ENCODE peak calls at places on chromosome 6, in four cellular contexts. One of them, this sample, is unnamed.

GRCh38 chr6:141169419-141169818 is 963.3 kb upstream of the GJE1 start:
- DNase-seq in H1: no peak
- DNase-seq in K562: no peak
- DNase-seq in HepG2: no peak
- DNase-seq in this sample: no peak

GRCh38 chr6:152648090-152648489 is 10.9 kb upstream of the SYNE1 start:
- DNase-seq in H1: no peak
- DNase-seq in K562: no peak
- DNase-seq in HepG2: no peak
- DNase-seq in this sample: no peak

GRCh38 chr6:14966111-14966901 is 279.6 kb upstream of the JARID2 start:
- DNase-seq in HepG2: no peak
- DNase-seq in H1: peak; percentile 21
- DNase-seq in K562: no peak
- DNase-seq in this sample: no peak

GRCh38 chr6:146149770-146150169 is 120.9 kb downstream of the GRM1 start:
- DNase-seq in HepG2: no peak
- DNase-seq in K562: no peak
- DNase-seq in H1: no peak
- DNase-seq in this sample: no peak

GRCh38 chr6:163324928-163325784 is 89.4 kb upstream of the QKI start:
- DNase-seq in K562: no peak
- DNase-seq in H1: no peak
- DNase-seq in HepG2: peak; percentile 68
- DNase-seq in this sample: no peak

GRCh38 chr6:51842487-51843469 is 244.6 kb downstream of the PKHD1 start:
- DNase-seq in H1: no peak
- DNase-seq in HepG2: peak; percentile 12
- DNase-seq in K562: no peak
- DNase-seq in this sample: no peak

GRCh38 chr6:132153221-132153896 is 202.2 kb upstream of the CCN2 start:
- DNase-seq in H1: no peak
- DNase-seq in K562: no peak
- DNase-seq in HepG2: no peak
- DNase-seq in this sample: no peak

GRCh38 chr6:90139272-90139817 is 157.3 kb downstream of the BACH2 start:
- DNase-seq in H1: no peak
- DNase-seq in K562: no peak
- DNase-seq in HepG2: no peak
- DNase-seq in this sample: no peak

GRCh38 chr6:140062042-140063041 is 687.9 kb upstream of the CITED2 start:
- DNase-seq in K562: no peak
- DNase-seq in HepG2: no peak
- DNase-seq in H1: no peak
- DNase-seq in this sample: no peak

GRCh38 chr6:9233226-9233625 is 797.9 kb upstream of the SLC35B3 start:
- DNase-seq in K562: no peak
- DNase-seq in HepG2: no peak
- DNase-seq in H1: no peak
- DNase-seq in this sample: no peak

GRCh38 chr6:14756370-14756769 is 489.5 kb upstream of the JARID2 start:
- DNase-seq in HepG2: no peak
- DNase-seq in H1: no peak
- DNase-seq in K562: no peak
- DNase-seq in this sample: no peak

GRCh38 chr6:10307476-10307875 is 107.4 kb downstream of the TFAP2A start:
- DNase-seq in K562: no peak
- DNase-seq in HepG2: no peak
- DNase-seq in H1: peak; percentile 25
- DNase-seq in this sample: no peak

GRCh38 chr6:47238456-47238995 is 71.2 kb downstream of the TNFRSF21 start:
- DNase-seq in K562: no peak
- DNase-seq in H1: no peak
- DNase-seq in HepG2: no peak
- DNase-seq in this sample: no peak

GRCh38 chr6:168089186-168090063 is 10.4 kb upstream of the FRMD1 start:
- DNase-seq in H1: no peak
- DNase-seq in HepG2: no peak
- DNase-seq in K562: no peak
- DNase-seq in this sample: no peak

GRCh38 chr6:24197892-24198291 is 71.9 kb downstream of the NRSN1 start:
- DNase-seq in K562: no peak
- DNase-seq in H1: no peak
- DNase-seq in HepG2: peak; percentile 41
- DNase-seq in this sample: no peak

GRCh38 chr6:19753822-19754221 is 83.3 kb upstream of the ID4 start:
- DNase-seq in H1: no peak
- DNase-seq in K562: no peak
- DNase-seq in HepG2: no peak
- DNase-seq in this sample: no peak

DNA sequence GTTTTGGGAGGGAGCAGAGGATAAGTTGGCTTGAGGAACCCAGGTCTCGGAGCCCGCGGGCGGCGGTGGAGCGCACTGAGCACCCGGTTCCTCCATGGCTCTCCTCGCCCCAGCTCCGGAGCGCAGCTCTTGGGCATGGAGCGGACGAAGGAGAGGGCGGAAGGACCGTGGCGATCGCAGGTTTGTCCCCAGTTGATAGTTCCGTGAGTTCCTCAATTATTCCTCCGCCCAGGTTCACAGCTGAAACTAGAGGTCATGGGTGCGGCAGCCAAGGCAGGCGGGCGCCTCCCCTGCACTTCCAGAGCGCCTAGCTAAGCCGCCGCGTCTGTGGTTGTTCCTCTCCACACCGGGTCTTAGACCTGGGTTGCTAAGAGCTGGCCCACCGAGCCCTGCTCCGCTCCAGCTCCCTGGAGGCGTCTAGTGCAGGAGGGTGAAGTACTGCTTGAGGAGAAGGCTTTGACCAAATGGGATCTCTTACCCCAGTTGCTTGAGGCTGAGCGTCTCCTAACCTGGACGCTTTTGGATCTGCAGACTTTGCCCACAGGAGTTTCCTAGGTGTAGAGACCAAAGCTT is at the start of gene HTR1B:
- DNase-seq in H1: no peak
- DNase-seq in HepG2: no peak
- DNase-seq in K562: no peak
- DNase-seq in this sample: no peak
- TF ChIP-seq BRCA1 in H1: no peak
- TF ChIP-seq BRCA1 in HepG2: no peak
- TF ChIP-seq BRCA1 in K562: no peak
- TF ChIP-seq BRCA1 in this sample: no peak

GRCh38 chr6:42817910-42818309 is 36.1 kb downstream of the BICRAL start:
- DNase-seq in H1: no peak
- DNase-seq in K562: no peak
- DNase-seq in HepG2: no peak
- DNase-seq in this sample: no peak
- TF ChIP-seq BRCA1 in H1: no peak
- TF ChIP-seq BRCA1 in K562: no peak
- TF ChIP-seq BRCA1 in HepG2: no peak
- TF ChIP-seq BRCA1 in this sample: no peak

DNA sequence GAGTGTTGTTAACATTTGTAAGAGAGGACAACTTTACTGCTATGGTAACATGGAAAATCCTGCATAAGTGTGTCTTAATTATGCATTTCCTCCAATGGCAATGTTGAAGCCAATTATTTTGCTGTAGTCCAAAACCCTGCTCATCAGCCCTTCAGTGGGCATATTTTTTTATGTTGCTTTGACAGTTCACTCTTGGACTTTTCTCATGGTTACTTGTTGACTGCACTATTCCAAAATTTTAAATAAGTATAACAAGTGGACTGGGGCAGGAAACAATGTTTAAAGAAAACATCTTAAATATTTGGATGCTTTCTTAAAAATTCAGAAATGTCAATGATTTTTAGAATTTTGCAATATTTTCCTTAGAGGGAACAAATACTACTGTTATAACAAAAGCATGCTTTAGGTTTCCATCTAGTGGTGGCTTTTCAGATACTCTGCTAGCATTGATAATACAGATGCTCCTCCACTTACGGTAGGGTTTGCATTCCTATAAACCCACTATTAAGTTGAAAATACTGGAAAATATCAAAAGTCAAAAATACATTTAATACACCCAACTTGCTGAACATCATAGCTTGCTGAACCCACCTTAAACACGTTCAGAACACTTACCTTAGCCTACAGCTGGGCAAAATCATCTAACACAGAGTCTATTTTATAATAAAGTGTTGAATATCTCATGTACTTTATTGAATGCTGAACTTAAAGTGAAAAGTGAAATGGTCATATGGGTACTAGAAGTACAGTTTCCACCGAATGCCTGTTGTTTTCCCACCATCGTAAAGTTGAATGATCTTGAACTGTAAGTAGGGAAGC is 86.4 kb downstream of the ADGRG6 start:
- DNase-seq in H1: no peak
- DNase-seq in K562: no peak
- DNase-seq in HepG2: peak; percentile 73
- DNase-seq in this sample: no peak
- TF ChIP-seq BRCA1 in H1: no peak
- TF ChIP-seq BRCA1 in K562: no peak
- TF ChIP-seq BRCA1 in HepG2: peak; percentile 78
- TF ChIP-seq BRCA1 in this sample: no peak

DNA sequence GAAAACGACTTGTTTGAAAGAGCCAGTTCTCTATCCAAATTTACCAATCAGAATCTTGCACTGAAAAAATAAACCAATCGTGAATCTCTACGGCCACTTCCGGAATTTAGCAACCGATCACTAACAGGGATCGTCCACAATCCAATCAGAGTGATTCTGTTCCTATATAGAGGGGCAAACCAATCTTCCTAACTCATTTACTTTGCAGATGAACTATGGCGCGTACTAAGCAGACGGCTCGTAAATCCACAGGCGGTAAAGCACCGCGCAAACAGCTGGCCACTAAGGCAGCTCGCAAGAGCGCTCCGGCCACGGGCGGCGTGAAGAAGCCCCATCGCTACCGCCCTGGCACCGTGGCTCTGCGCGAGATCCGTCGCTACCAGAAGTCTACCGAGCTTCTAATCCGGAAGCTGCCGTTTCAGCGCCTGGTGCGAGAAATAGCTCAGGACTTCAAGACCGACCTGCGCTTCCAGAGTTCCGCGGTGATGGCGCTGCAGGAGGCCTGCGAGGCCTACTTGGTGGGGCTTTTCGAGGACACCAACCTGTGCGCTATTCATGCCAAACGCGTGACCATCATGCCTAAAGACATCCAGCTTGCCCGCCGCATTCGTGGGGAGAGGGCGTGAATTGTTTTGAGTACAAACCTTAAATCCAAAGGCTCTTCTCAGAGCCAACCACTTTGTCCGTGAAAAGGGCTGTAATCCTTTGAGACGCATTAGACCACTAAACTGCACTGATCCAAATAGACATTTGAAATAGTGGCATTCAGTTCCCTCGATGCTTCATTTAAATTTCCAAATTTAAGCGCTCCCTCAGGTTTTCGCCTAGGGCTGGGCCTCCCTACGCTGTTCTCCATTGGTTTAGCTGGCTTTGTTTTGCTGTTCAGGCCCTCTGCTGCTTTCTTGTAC is 138.0 kb downstream of the HFE start:
- DNase-seq in HepG2: no peak
- DNase-seq in K562: no peak
- DNase-seq in H1: no peak
- DNase-seq in this sample: no peak
- TF ChIP-seq BRCA1 in HepG2: no peak
- TF ChIP-seq BRCA1 in K562: no peak
- TF ChIP-seq BRCA1 in H1: no peak
- TF ChIP-seq BRCA1 in this sample: no peak

DNA sequence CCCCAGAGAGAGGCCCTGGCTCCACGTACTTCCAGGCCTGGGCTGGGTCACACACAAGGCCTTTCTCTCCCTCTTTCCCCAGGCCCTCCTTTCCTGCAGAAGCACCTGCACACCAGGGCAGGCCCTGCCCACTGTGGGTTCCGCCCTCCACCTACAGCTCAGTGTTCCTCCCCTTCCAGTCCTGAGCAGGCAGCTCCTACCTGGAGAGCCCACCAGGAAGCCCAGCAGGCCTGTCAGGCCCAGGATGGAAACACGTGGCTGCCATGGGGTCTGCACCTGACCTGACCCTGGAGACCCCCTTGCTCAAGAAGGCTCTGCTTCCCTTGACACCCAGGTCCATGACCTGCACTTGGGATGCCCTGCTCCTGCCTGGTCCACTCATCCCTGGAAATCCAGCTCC is 19.0 kb downstream of the HLA-F start:
- DNase-seq in K562: no peak
- DNase-seq in HepG2: no peak
- DNase-seq in H1: no peak
- DNase-seq in this sample: no peak
- TF ChIP-seq BRCA1 in K562: no peak
- TF ChIP-seq BRCA1 in HepG2: no peak
- TF ChIP-seq BRCA1 in H1: no peak
- TF ChIP-seq BRCA1 in this sample: no peak

DNA sequence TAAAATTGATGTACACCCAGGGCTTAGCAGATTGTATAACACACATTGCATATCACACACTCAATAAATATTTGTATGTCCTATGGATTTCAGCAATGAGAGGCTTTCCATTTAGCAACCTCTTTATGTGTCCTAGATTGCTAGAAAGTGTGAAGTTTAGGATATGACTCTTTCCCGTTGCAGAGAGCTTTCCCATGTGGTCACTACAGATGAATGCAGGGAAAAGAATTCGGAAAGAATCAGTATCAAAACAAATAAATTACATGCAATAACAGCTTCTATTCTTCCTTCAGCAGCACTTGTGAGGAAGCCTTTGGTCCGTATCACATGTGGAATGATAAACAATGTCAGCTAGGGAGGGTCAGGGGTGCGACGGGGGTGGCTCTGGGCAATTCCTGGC is 870.1 kb downstream of the C6orf118 start:
- DNase-seq in HepG2: no peak
- DNase-seq in K562: no peak
- DNase-seq in H1: no peak
- DNase-seq in this sample: no peak
- TF ChIP-seq BRCA1 in HepG2: no peak
- TF ChIP-seq BRCA1 in K562: no peak
- TF ChIP-seq BRCA1 in H1: no peak
- TF ChIP-seq BRCA1 in this sample: no peak

This sample was measured in GM12878.